ENCODE peak calls at places on chromosome 10, in four cellular contexts. T is H9, N is mesendoderm, I is H1. Z is an unnamed sample.

GRCh38 chr10:108567899-108568752 is 1355.2 kb downstream of the XPNPEP1 start:
- DNase-seq in T (no peak), N (no peak), I (no peak), Z (no peak)

GRCh38 chr10:106904209-106904608 is 260.3 kb downstream of the SORCS1 start:
- DNase-seq in T (no peak), N (no peak), I (no peak), Z (no peak)

GRCh38 chr10:80461208-80462183 is 7.4 kb downstream of the TSPAN14 start:
- DNase-seq in T (no peak), N (no peak), I (no peak), Z (no peak)

GRCh38 chr10:121302541-121303180 is 295.6 kb downstream of the FGFR2 start:
- DNase-seq in T (no peak), N (no peak), I (no peak), Z (no peak)

GRCh38 chr10:59606551-59606961 is 103.1 kb downstream of the SLC16A9 start:
- DNase-seq in T (no peak), N (no peak), I (no peak), Z (peak)

GRCh38 chr10:63165249-63165648 is 32.1 kb downstream of the NRBF2 start:
- DNase-seq in T (no peak), N (no peak), I (no peak), Z (no peak)

GRCh38 chr10:31419394-31420063 is 100.5 kb downstream of the ZEB1 start:
- DNase-seq in T (no peak), N (no peak), I (no peak), Z (peak)

GRCh38 chr10:117138838-117139580 is 939 bp upstream of the VAX1 start:
- DNase-seq in T (peak), N (peak), I (no peak), Z (no peak)

GRCh38 chr10:112950714-112951348 is 784 bp downstream of the TCF7L2 start:
- DNase-seq in T (no peak), N (peak), I (no peak), Z (peak)

GRCh38 chr10:44878704-44879530 is 32.2 kb upstream of the TMEM72 start:
- DNase-seq in T (peak), N (peak), I (peak), Z (peak)

GRCh38 chr10:51010977-51011376 is 63.3 kb upstream of the PRKG1 start:
- DNase-seq in T (no peak), N (peak), I (no peak), Z (peak)

DNA sequence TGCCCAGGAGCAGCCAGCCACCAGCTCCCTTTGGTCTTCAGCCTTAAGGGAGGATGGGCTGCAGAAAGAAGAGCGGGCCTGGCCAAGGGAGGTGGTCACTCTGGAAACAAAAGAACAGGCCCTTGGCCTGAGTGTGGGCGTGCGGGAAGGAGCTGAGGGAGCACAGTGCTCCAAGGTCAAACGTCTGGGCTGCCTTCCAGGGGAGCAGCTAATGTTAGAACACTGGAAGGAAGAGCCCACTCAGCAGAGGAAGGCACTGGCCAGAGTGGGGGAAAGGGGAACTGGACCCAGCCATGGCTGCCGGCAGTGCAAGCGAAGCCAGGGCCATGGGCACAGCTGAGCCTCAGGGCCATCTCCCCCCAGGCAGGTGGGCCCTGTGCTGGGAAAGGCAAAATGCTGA is 42.7 kb downstream of the FAM53B start:
- DNase-seq in T (no peak), N (no peak), I (no peak), Z (peak)
- H3K56ac ChIP-seq in T (no peak), N (no peak), I (no peak), Z (no peak)

GRCh38 chr10:68238371-68238770 is 6.5 kb upstream of the ATOH7 start:
- DNase-seq in T (no peak), N (no peak), I (no peak), Z (no peak)

GRCh38 chr10:68237173-68237572 is 5.3 kb upstream of the ATOH7 start:
- DNase-seq in T (no peak), N (no peak), I (no peak), Z (no peak)

GRCh38 chr10:68239069-68239468 is 7.2 kb upstream of the ATOH7 start:
- DNase-seq in T (no peak), N (no peak), I (no peak), Z (no peak)

GRCh38 chr10:68242051-68242450 is 10.1 kb upstream of the ATOH7 start:
- DNase-seq in T (no peak), N (no peak), I (no peak), Z (no peak)

DNA sequence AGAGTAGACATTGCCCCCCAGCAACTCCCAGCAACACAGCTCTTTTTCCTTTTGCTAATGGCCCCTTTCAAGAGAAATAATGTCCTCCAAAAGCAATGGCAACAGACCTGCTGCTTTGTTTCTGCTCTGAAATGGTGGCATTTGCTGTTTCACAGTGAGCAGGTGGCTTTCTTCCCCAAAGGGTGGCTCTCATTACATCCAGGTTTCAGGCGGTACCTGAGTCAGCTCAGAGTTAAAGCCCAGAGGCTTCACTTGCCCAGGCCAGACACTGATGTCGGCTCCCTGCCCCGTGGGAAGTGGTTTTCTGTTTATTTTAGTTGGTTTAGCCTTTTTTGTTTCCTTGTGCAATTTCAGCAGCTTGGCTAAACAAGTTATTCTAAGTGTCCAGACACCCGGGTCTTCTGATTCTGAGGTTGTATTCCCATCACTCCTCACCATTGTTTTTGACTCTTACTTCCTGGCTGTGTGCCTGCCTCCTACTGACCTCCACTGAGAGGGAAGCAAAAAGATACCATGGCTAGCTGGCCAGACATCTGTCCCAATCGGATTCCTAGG is 7.8 kb upstream of the ATOH7 start:
- DNase-seq in T (no peak), N (no peak), I (no peak), Z (peak)
- H3K56ac ChIP-seq in T (no peak), N (no peak), I (no peak), Z (no peak)

DNA sequence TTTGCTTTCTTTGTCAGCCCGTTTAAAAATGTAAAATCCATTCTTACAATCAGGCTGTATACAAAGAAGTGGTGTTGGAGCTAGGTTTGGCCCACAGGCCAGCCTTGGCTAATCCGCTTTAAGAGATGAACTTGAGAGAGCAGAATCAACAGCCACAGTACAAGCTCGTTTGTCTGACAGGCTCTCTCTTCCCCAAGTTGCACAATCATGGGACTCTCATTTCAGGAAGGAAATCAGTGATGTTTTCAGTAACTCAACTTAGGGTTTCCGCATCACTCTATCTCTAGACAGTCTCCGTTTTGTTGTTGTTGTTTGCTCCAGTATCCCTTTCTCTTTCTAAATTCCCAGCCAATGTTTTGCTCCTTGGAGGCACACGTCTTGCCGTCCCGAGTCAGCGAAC is 582.0 kb upstream of the MKI67 start:
- DNase-seq in T (no peak), N (peak), I (no peak), Z (no peak)
- H3K56ac ChIP-seq in T (no peak), N (no peak), I (no peak), Z (no peak)

DNA sequence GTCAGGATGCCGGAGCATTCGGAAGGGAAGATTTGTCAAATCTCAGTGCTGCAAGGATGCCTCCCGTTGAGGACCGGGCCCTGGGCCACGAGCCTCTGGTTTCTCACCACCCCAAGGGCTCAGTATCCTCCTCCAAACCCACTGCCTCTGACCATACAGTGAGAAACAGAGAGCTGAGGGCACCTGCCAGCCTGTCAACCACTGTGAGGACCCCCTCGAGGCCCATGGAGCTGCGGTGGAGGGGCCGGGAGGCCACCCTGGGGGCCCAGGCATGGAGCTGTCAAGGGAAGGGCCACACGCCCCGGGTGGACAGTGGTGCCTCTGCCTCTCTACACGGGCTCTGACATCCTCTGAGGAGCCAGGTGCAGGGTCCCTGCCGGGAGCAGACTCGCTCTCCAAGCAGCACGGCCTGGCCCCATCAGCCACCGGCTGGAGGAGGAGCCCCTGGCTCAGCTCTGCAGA is 248.0 kb upstream of the TCERG1L start:
- DNase-seq in T (no peak), N (no peak), I (no peak), Z (no peak)
- H3K56ac ChIP-seq in T (no peak), N (no peak), I (no peak), Z (no peak)

GRCh38 chr10:92880912-92881311 is 32.6 kb downstream of the EXOC6 start:
- DNase-seq in T (no peak), N (no peak), I (no peak), Z (no peak)
- H3K56ac ChIP-seq in T (no peak), N (no peak), I (no peak), Z (no peak)

GRCh38 chr10:104429834-104430233 is 76.2 kb downstream of the CFAP58 start:
- DNase-seq in T (no peak), N (no peak), I (no peak), Z (no peak)

GRCh38 chr10:104427983-104428382 is 74.3 kb downstream of the CFAP58 start:
- DNase-seq in T (no peak), N (no peak), I (no peak), Z (no peak)

GRCh38 chr10:104424719-104425118 is 71.1 kb downstream of the CFAP58 start:
- DNase-seq in T (no peak), N (no peak), I (no peak), Z (peak)
- H3K56ac ChIP-seq in T (no peak), N (no peak), I (no peak), Z (no peak)

GRCh38 chr10:26441491-26442214 is 3.5 kb downstream of the APBB1IP start:
- DNase-seq in T (no peak), N (no peak), I (no peak), Z (no peak)
- H3K56ac ChIP-seq in T (no peak), N (no peak), I (no peak), Z (no peak)

DNA sequence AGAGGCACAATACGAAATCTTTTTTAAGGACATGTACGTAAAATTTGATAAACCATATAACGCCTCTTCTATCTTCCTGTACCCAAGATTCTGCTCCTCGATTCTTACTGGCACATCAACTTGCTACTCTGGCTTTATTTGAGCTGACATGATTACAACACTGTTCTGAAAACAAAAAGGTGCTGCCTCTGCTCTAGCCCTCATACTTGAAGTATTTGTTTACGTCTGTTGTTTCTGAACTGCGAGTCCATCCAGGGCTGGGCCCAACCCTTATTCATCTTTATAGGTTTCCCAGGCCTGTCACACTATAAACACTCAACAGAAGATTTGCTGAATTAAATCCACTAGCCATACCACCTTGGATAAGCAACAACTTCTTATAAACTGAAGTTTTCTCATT is 96.2 kb upstream of the SVIL start:
- DNase-seq in T (no peak), N (no peak), I (no peak), Z (no peak)
- H3K56ac ChIP-seq in T (no peak), N (no peak), I (no peak), Z (no peak)

DNA sequence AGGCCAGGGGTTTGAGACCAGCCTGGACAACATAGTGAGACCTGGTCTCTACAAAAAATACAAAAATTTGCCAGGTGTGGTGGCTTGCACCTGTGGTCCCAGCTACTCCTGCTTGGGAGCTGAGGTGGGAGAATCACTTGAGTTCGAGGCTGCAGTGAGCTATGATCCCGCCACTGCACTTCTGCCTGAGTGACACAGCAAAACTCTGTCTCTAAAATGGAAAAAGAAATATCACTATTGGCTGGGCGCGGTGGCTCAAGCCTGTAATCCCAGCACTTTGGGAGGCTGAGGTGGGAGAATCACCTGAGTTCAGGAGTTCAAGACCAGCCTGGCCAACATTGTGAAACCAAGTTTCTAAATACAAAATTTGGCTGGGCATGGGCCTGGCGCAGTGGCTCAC is 44.9 kb upstream of the RASGEF1A start:
- DNase-seq in T (no peak), N (no peak), I (no peak), Z (no peak)
- H3K56ac ChIP-seq in T (no peak), N (no peak), I (no peak), Z (no peak)

DNA sequence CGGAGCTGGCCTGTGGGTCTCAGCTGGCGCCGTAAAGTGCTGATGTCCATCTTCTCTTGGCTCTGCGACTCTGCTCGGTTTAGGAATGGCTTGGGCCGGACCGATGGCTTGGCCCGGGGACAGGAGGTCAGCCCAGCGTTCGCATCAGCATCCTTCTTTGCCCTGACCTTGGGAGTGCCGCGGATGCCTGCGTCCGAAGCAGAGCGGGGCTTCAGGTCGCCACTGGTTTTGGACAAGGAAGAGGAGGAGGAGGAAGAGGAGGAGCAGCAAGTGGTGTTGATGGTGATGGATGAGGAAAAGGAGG is 109.3 kb downstream of the NEURL1 start:
- DNase-seq in T (no peak), N (no peak), I (no peak), Z (no peak)
- H3K56ac ChIP-seq in T (no peak), N (no peak), I (no peak), Z (no peak)

Z was measured in IMR-90.